ENCODE peak calls at places on chromosomes 6 and 20, in ten cellular contexts. R, A, W, H, S, F, L, M, N and T are unnamed samples.

GRCh38 chr20:57464642-57465211 is 60.2 kb downstream of the CTCFL start:
- DNase-seq in F (no peak), N (no peak), R (peak; percentile 83), L (peak; percentile 14), S (no peak), H (peak; percentile 57), A (peak; percentile 18), W (peak; percentile 81), M (no peak), T (no peak)

GRCh38 chr20:18524646-18525045 is 16.9 kb downstream of the SEC23B start:
- DNase-seq in F (no peak), L (no peak), A (no peak), S (no peak), H (no peak), R (no peak), N (no peak), M (peak; percentile 68), W (no peak), T (no peak)

GRCh38 chr6:168060521-168060931 is 18.5 kb downstream of the FRMD1 start:
- DNase-seq in M (peak; percentile 43), R (no peak), A (peak; percentile 62), H (peak; percentile 49), W (peak; percentile 64), N (peak; percentile 62), F (no peak), S (peak; percentile 13), L (no peak), T (peak; percentile 89)

GRCh38 chr6:163324928-163325784 is 89.4 kb upstream of the QKI start:
- DNase-seq in M (peak; percentile 8), W (peak; percentile 68), A (no peak), L (no peak), R (no peak), N (peak; percentile 70), S (no peak), F (no peak), H (no peak), T (peak; percentile 52)

GRCh38 chr6:18473765-18474164 is 86.6 kb downstream of the RNF144B start:
- DNase-seq in S (no peak), N (no peak), M (no peak), W (no peak), L (no peak), F (no peak), R (no peak), H (no peak), A (no peak), T (no peak)

GRCh38 chr6:20168668-20169633 is 43.3 kb downstream of the MBOAT1 start:
- DNase-seq in F (no peak), S (no peak), M (no peak), A (no peak), N (peak; percentile 67), H (no peak), W (no peak), R (no peak), L (no peak), T (no peak)

GRCh38 chr6:42911171-42912021 is 4.5 kb upstream of the PTCRA start:
- DNase-seq in M (no peak), W (no peak), L (no peak), R (no peak), F (no peak), A (no peak), S (no peak), H (no peak), N (no peak), T (no peak)

GRCh38 chr6:72952808-72953630 is 272.3 kb downstream of the KHDC1L start:
- DNase-seq in S (no peak), W (no peak), A (no peak), M (peak; percentile 51), H (no peak), R (no peak), F (no peak), L (no peak), N (no peak), T (no peak)

GRCh38 chr6:72616406-72617015 is 5.4 kb upstream of the KCNQ5 start:
- DNase-seq in R (peak; percentile 81), N (no peak), L (no peak), W (peak; percentile 6), A (peak; percentile 5), M (peak; percentile 60), S (no peak), H (no peak), F (no peak), T (no peak)

GRCh38 chr6:140485740-140486467 is 1111.5 kb upstream of the CITED2 start:
- DNase-seq in N (no peak), M (peak; percentile 95), R (no peak), S (no peak), F (peak; percentile 67), W (no peak), A (no peak), L (no peak), H (peak; percentile 55), T (peak; percentile 40)

GRCh38 chr6:165013701-165014100 is 295.7 kb downstream of the C6orf118 start:
- DNase-seq in R (no peak), S (no peak), W (no peak), N (no peak), L (no peak), H (no peak), A (no peak), F (no peak), M (no peak), T (no peak)

GRCh38 chr6:99187429-99187828 is 162.0 kb downstream of the FAXC start:
- DNase-seq in W (no peak), L (no peak), S (no peak), A (no peak), F (no peak), M (no peak), H (no peak), R (no peak), N (no peak), T (no peak)

GRCh38 chr6:8382434-8382833 is 52.9 kb downstream of the SLC35B3 start:
- DNase-seq in A (no peak), M (no peak), W (no peak), H (no peak), F (no peak), N (no peak), S (no peak), R (no peak), L (no peak), T (no peak)

GRCh38 chr6:3841711-3842565 is 7.2 kb upstream of the FAM50B start:
- DNase-seq in A (no peak), M (peak; percentile 80), L (no peak), N (no peak), R (no peak), S (no peak), W (peak; percentile 30), F (no peak), H (no peak), T (no peak)

GRCh38 chr20:829531-829930 is 4.0 kb upstream of the FAM110A start:
- DNase-seq in S (no peak), M (peak; percentile 17), N (no peak), A (no peak), H (no peak), L (no peak), R (no peak), F (peak; percentile 13), W (no peak), T (no peak)

GRCh38 chr20:44649976-44650375 is 1.5 kb downstream of the ADA start:
- DNase-seq in A (no peak), W (no peak), R (peak; percentile 32), H (no peak), F (no peak), M (no peak), N (no peak), S (no peak), L (no peak), T (no peak)

DNA sequence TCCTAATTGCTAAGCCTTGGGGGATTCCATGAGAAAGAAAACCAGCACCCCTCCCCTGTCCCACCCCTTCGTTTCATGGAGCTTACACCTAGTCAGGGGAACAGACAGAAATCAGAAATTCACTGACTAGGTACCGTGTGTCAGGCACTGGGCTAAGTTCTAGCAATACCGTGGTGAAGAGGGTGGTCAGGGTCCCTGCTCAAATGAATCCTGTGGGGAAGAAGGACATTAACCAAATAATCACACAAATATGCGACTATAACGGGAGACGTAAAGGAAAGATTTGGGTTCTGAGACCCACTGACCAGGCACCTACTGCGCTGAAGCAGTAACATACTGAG is 65.1 kb upstream of the TOP1 start:
- DNase-seq in H (no peak), F (no peak), N (no peak), S (no peak), R (no peak), A (no peak), L (no peak), M (no peak), W (no peak), T (peak; percentile 5)
- H3K4me3 ChIP-seq in H (no peak overlapping the region), F (no peak overlapping the region), N (no peak overlapping the region), S (no peak overlapping the region), R (no peak overlapping the region), A (no peak overlapping the region), L (no peak overlapping the region), M (no peak overlapping the region), W (no peak overlapping the region), T (no peak overlapping the region)

GRCh38 chr6:311679-312220 is 19.5 kb downstream of the DUSP22 start:
- DNase-seq in N (no peak), L (no peak), H (no peak), W (no peak), M (no peak), F (no peak), S (no peak), R (no peak), A (no peak), T (no peak)
- H3K9me3 ChIP-seq in N (no peaks in the 10 kb centered on the region), L (no peaks in the 10 kb centered on the region), H (no peaks in the 10 kb centered on the region), W (no peaks in the 10 kb centered on the region), M (peaks cover 3% of the 10 kb centered on the region), F (no peaks in the 10 kb centered on the region), S (no peaks in the 10 kb centered on the region), R (no peaks in the 10 kb centered on the region), A (no peaks in the 10 kb centered on the region), T (no peaks in the 10 kb centered on the region)

DNA sequence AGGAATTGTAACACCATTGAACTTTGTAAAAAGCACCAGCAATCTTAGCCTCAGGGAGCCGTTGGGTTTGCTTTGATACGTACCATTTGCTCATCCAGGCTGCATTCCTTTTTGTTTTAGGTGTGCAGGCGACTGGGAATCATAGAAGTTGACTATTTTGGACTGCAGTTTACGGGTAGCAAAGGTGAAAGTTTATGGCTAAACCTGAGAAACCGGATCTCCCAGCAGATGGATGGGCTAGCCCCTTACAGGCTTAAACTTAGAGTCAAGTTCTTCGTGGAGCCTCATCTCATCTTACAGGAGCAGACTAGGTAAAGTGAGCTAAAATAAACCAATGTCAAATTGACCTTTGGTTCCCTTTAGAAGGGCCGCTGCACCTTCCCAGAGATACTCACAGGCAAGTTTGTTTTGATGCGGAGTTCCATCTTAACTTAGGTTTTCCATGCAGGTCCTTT is 1.6 kb downstream of the MYLIP start:
- DNase-seq in S (no peak), R (peak; percentile 62), L (no peak), F (no peak), N (no peak), A (no peak), H (no peak), W (no peak), M (no peak), T (no peak)
- H3K4me3 ChIP-seq in S (peak overlapping the region; percentile 88), R (peak overlapping the region; percentile 84), L (peak overlapping the region; percentile 93), F (peak overlapping the region; percentile 94), N (peak overlapping the region; percentile 97), A (peak overlapping the region; percentile 90), H (peak overlapping the region; percentile 99), W (peak overlapping the region; percentile 95), M (peak overlapping the region; percentile 95), T (peak overlapping the region; percentile 83)

DNA sequence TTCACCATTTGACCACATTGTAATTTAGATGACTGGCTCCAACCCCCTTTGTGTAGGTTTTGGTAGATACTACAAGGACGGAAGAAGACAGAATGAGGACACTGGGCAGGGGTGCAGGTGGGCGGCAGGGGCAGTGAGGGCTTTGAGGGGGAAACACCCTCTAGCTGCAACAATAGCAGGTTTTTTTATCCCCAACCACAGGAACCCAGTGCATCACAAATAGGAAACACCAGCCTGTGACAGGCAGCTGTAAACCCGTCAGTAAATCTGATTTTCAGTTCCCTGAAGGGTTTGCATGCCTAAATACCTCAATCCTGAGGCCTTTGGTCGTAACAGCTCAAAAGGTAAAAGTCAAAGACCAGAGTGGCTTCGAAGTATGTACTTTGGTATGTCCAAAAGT is 4.5 kb downstream of the DTNBP1 start:
- DNase-seq in L (no peak), H (no peak), R (no peak), M (no peak), A (no peak), W (no peak), S (no peak), N (no peak), F (no peak), T (no peak)
- H3K9me3 ChIP-seq in L (no peaks in the 10 kb centered on the region), H (no peaks in the 10 kb centered on the region), R (no peaks in the 10 kb centered on the region), M (no peaks in the 10 kb centered on the region), A (no peaks in the 10 kb centered on the region), W (no peaks in the 10 kb centered on the region), S (no peaks in the 10 kb centered on the region), N (no peaks in the 10 kb centered on the region), F (no peaks in the 10 kb centered on the region), T (no peaks in the 10 kb centered on the region)